ENCODE peak calls at places on chromosomes 4 and X, in six cellular contexts. K, D, O, M, I and E are unnamed samples.
A peak's percentile ranks its signal among the peaks of the same experiment; 100 is the strongest.

GRCh38 chr4:152735302-152735917 is 44.1 kb downstream of the TIGD4 start:
- DNase-seq in I (peak; percentile 23), K (no peak), O (peak; percentile 35), M (peak; percentile 5), D (no peak), E (peak; percentile 47)

GRCh38 chr4:177562859-177563258 is 120.6 kb upstream of the AGA start:
- DNase-seq in D (no peak), I (no peak), K (no peak), M (no peak), O (no peak), E (no peak)

GRCh38 chr4:140861359-140862181 is 105.4 kb upstream of the TBC1D9 start:
- DNase-seq in I (peak; percentile 88), M (peak; percentile 80), K (peak; percentile 64), D (peak; percentile 7), O (peak; percentile 85), E (peak; percentile 70)

GRCh38 chr4:19791422-19792113 is 460.1 kb upstream of the SLIT2 start:
- DNase-seq in D (no peak), M (no peak), I (no peak), K (no peak), O (no peak), E (no peak)

GRCh38 chrX:74248889-74249288 is 55.1 kb upstream of the ZCCHC13 start:
- DNase-seq in D (no peak), K (peak; percentile 25), M (peak; percentile 9), O (peak; percentile 27), I (no peak), E (no peak)

GRCh38 chrX:110402091-110402854 is 43.6 kb downstream of the RTL9 start:
- DNase-seq in M (no peak), D (no peak), O (no peak), K (no peak), I (peak; percentile 5), E (no peak)

GRCh38 chr4:25867781-25868180 is 5.0 kb upstream of the SEL1L3 start:
- DNase-seq in I (no peak), D (no peak), K (no peak), M (no peak), O (no peak), E (no peak)

GRCh38 chr4:174631901-174632758 is 109.8 kb upstream of the HPGD start:
- DNase-seq in D (no peak), O (peak; percentile 46), M (peak; percentile 61), K (no peak), I (peak; percentile 62), E (peak; percentile 14)

GRCh38 chrX:45070116-45071007 is 130.3 kb downstream of the DIPK2B start:
- DNase-seq in M (peak; percentile 27), K (no peak), O (peak; percentile 29), D (no peak), I (peak; percentile 34), E (peak; percentile 38)

GRCh38 chr4:149885896-149886295 is 70.3 kb upstream of the IQCM start:
- DNase-seq in K (no peak), O (no peak), I (no peak), M (no peak), D (no peak), E (no peak)

GRCh38 chrX:131841496-131842410 is 181.3 kb upstream of the STK26 start:
- DNase-seq in D (peak; percentile 11), O (peak; percentile 75), K (peak; percentile 42), I (peak; percentile 76), M (peak; percentile 72), E (peak; percentile 69)

GRCh38 chr4:99027304-99027703 is 31.8 kb downstream of the METAP1 start:
- DNase-seq in D (no peak), K (no peak), I (no peak), M (no peak), O (no peak), E (no peak)

GRCh38 chrX:40006025-40007017 is 91.4 kb downstream of the BCOR start:
- DNase-seq in I (no peak), D (no peak), M (peak; percentile 81), O (peak; percentile 62), K (no peak), E (peak; percentile 77)